ENCODE peak calls at places on chromosomes 4 and X, in ten cellular contexts. E, M, W, B, Q, U, Y, C, A and V are unnamed samples.

GRCh38 chr4:156388826-156389225 is 435.2 kb upstream of the CTSO start:
- DNase-seq in M (peak; percentile 2), Y (no peak), E (no peak), W (no peak), Q (no peak), U (no peak), C (no peak), B (no peak), A (no peak), V (no peak)

GRCh38 chrX:68881911-68882310 is 53.1 kb downstream of the EFNB1 start:
- DNase-seq in E (no peak), U (no peak), B (no peak), Q (no peak), C (no peak), Y (no peak), W (no peak), M (no peak), A (no peak), V (no peak)

GRCh38 chr4:145034727-145035211 is 63.2 kb downstream of the ANAPC10 start:
- DNase-seq in W (no peak), A (no peak), Y (no peak), B (no peak), M (peak; percentile 85), E (no peak), U (no peak), Q (no peak), C (no peak), V (peak; percentile 75)

GRCh38 chrX:21961142-21961541 is 20.6 kb downstream of the SMS start:
- DNase-seq in A (no peak), C (no peak), Q (no peak), U (no peak), Y (no peak), M (no peak), W (no peak), B (no peak), E (no peak), V (no peak)

GRCh38 chr4:107888237-107888636 is 43.1 kb upstream of the CYP2U1 start:
- DNase-seq in C (no peak), Q (no peak), Y (peak; percentile 22), U (peak; percentile 34), A (no peak), B (no peak), M (no peak), E (peak; percentile 42), W (no peak), V (no peak)

GRCh38 chrX:109709129-109709631 is 23.9 kb downstream of the ACSL4 start:
- DNase-seq in W (no peak), U (peak; percentile 8), Q (no peak), C (no peak), M (peak; percentile 65), B (no peak), A (no peak), E (peak; percentile 38), Y (no peak), V (no peak)

GRCh38 chr4:7769308-7769841 is 170.3 kb downstream of the AFAP1 start:
- DNase-seq in E (no peak), U (no peak), W (no peak), M (no peak), Q (no peak), A (no peak), B (no peak), C (no peak), Y (no peak), V (no peak)

GRCh38 chr4:147707892-147708672 is 23.8 kb upstream of the ARHGAP10 start:
- DNase-seq in M (peak; percentile 34), W (peak; percentile 55), U (peak; percentile 72), A (peak; percentile 58), B (peak; percentile 68), Q (peak; percentile 28), E (peak; percentile 48), Y (peak; percentile 63), C (peak; percentile 49), V (peak; percentile 42)

GRCh38 chr4:24244663-24245519 is 339.5 kb downstream of the DHX15 start:
- DNase-seq in B (no peak), A (peak; percentile 80), U (peak; percentile 34), Q (peak; percentile 68), W (no peak), E (no peak), C (no peak), Y (peak; percentile 34), M (peak; percentile 32), V (peak; percentile 70)

GRCh38 chrX:25125483-25125882 is 109.7 kb upstream of the ARX start:
- DNase-seq in Q (no peak), B (no peak), C (no peak), U (no peak), A (no peak), Y (no peak), E (no peak), W (no peak), M (no peak), V (no peak)

GRCh38 chrX:38627683-38628082 is 66.3 kb downstream of the TSPAN7 start:
- DNase-seq in E (peak; percentile 31), C (peak; percentile 26), A (no peak), W (no peak), Q (no peak), Y (peak; percentile 50), M (peak; percentile 8), B (no peak), U (peak; percentile 76), V (no peak)

GRCh38 chr4:903066-904046 is 28.8 kb downstream of the GAK start:
- DNase-seq in W (no peak), E (no peak), A (no peak), M (no peak), U (no peak), C (no peak), Y (no peak), B (no peak), Q (no peak), V (no peak)

GRCh38 chrX:155841232-155841631 is 39.9 kb upstream of the VAMP7 start:
- DNase-seq in Y (no peak), E (no peak), M (no peak), U (no peak), B (no peak), Q (no peak), C (no peak), W (no peak), A (no peak), V (no peak)

GRCh38 chr4:54146139-54146538 is 46.2 kb downstream of the GSX2 start:
- DNase-seq in W (no peak), Y (no peak), Q (no peak), B (no peak), M (no peak), C (no peak), U (no peak), A (no peak), E (no peak), V (no peak)

GRCh38 chrX:125132274-125132673 is 187.4 kb upstream of the TEX13C start:
- DNase-seq in Q (no peak), M (peak; percentile 0), E (peak; percentile 28), B (no peak), Y (peak; percentile 29), C (no peak), W (no peak), A (no peak), U (peak; percentile 72), V (no peak)

GRCh38 chr4:151389316-151389715 is 19.7 kb upstream of the FHIP1A start:
- DNase-seq in Q (no peak), U (no peak), W (no peak), M (no peak), Y (no peak), C (no peak), A (no peak), B (no peak), E (no peak), V (no peak)

GRCh38 chr4:38759790-38760122 is 23.0 kb downstream of the TLR10 start:
- DNase-seq in C (no peak), A (no peak), W (no peak), E (no peak), Y (no peak), U (no peak), M (no peak), Q (no peak), B (no peak), V (no peak)

DNA sequence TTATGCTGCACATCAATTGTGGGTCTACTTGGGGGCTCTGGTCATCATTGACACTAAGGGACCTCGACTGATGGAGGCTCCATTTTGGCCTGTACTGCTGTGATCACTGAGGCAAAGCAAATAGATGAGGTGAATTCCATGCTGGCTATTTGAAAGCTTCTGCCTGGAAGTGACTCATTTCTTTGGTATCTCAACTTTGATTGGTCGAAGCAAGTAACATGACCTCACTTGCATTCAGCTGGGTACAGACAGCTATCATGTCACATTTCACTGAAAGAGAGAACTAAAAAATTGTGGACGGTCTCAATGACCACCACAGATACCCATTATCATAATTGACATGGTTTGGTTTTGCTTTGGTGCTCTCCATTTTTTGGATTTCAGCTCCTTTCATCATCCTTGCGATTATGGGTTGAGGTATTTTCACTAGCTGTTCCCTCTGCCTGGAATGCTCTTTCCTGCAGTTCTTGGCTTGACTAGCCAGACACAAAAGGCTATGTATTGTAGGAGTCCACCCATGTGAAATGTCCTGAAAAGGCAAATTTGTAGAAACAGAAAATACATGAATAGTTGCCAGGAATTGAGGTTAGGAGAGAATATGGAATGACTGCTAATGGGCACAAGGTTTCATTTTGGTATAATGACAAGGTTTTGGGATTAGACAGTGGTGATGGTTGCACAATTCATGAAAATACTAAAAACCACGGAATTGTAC is 369.3 kb upstream of the LCORL start:
- DNase-seq in B (no peak), M (no peak), U (peak; percentile 24), A (no peak), Q (no peak), C (no peak), Y (no peak), W (no peak), E (no peak), V (no peak)
- H3K27ac ChIP-seq in B (no peak overlapping the region), M (no peak overlapping the region), U (no peak overlapping the region), A (no peak overlapping the region), Q (no peak overlapping the region), C (no peak overlapping the region), Y (no peak overlapping the region), W (no peak overlapping the region), E (no peak overlapping the region), V (no peak overlapping the region)

DNA sequence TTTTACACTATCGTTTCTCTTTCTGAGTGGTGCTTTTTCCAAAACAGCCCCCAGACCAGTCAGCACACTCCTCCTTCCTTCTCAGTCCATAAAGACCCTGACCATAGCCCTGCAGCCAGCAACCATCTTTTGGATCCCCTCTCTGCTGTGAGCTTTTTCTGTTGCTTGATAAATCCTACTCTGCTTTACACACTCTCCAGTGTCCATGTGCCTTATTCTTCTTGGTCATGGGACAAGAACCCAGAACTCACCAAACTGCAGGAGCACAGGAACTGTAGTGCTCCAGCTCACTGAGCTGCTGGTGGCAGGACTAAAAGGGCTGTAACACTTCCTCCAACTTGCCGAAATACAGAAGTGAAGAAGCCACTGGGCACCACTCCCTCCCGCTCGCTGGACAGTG is 32.5 kb downstream of the COX18 start:
- DNase-seq in B (no peak), C (no peak), E (peak; percentile 13), Q (no peak), U (peak; percentile 39), M (no peak), W (no peak), Y (no peak), A (no peak), V (no peak)
- H3K4me3 ChIP-seq in B (no peak overlapping the region), C (no peak overlapping the region), E (no peak overlapping the region), Q (no peak overlapping the region), U (no peak overlapping the region), M (no peak overlapping the region), W (no peak overlapping the region), Y (no peak overlapping the region), A (no peak overlapping the region), V (no peak overlapping the region)

GRCh38 chr4:30979402-30979801 is 259.2 kb downstream of the PCDH7 start:
- DNase-seq in W (no peak), C (no peak), Q (no peak), E (no peak), U (no peak), A (no peak), B (no peak), M (no peak), Y (no peak), V (no peak)
- H3K4me1 ChIP-seq in W (no peaks in the 10 kb centered on the region), C (no peaks in the 10 kb centered on the region), Q (no peaks in the 10 kb centered on the region), E (no peaks in the 10 kb centered on the region), U (peaks cover 6% of the 10 kb centered on the region), A (peaks cover 3% of the 10 kb centered on the region), B (no peaks in the 10 kb centered on the region), M (peaks cover 1% of the 10 kb centered on the region), Y (peaks cover 16% of the 10 kb centered on the region), V (no peaks in the 10 kb centered on the region)

GRCh38 chrX:74422029-74422352 is 698 bp downstream of the SLC16A2 start:
- DNase-seq in Q (no peak), Y (no peak), U (peak; percentile 9), M (no peak), A (no peak), W (no peak), E (no peak), B (no peak), C (no peak), V (no peak)
- H3K27ac ChIP-seq in Q (no peak overlapping the region), Y (no peak overlapping the region), U (no peak overlapping the region), M (peak overlapping the region; percentile 94), A (no peak overlapping the region), W (no peak overlapping the region), E (no peak overlapping the region), B (peak overlapping the region; percentile 90), C (no peak overlapping the region), V (peak overlapping the region; percentile 79)